ENCODE peak calls at places on chromosomes 13 and 19, in four cellular contexts. A, H, P and X are unnamed samples. For H3K4me1, the result is how much of the 10 kb centered on the place peaks cover.

GRCh38 chr13:43110658-43111057 is 87.3 kb downstream of the DNAJC15 start:
- DNase-seq in A (no peak), P (no peak), H (no peak), X (no peak)

GRCh38 chr13:112996671-112997091 is 27.7 kb downstream of the MCF2L start:
- DNase-seq in A (no peak), H (no peak), P (no peak), X (no peak)

GRCh38 chr19:49400034-49400433 is 12.0 kb downstream of the KASH5 start:
- DNase-seq in H (no peak), P (no peak), A (no peak), X (no peak)

GRCh38 chr19:12784394-12784870 is 6.9 kb upstream of the JUNB start:
- DNase-seq in H (no peak), P (no peak), A (no peak), X (peak)

GRCh38 chr13:45441633-45442032 is 23.1 kb upstream of the COG3 start:
- DNase-seq in A (no peak), P (no peak), H (no peak), X (no peak)

GRCh38 chr13:45545686-45546409 is 69.7 kb downstream of the ERICH6B start:
- DNase-seq in P (no peak), H (no peak), A (no peak), X (no peak)

GRCh38 chr13:112711528-112712265 is 21.9 kb downstream of the ATP11A start:
- DNase-seq in P (no peak), H (peak), A (peak), X (no peak)

GRCh38 chr13:44398606-44399005 is 25.0 kb downstream of the SERP2 start:
- DNase-seq in H (no peak), A (no peak), P (no peak), X (no peak)

GRCh38 chr13:101390461-101390860 is 25.8 kb downstream of the NALCN start:
- DNase-seq in P (no peak), A (no peak), H (no peak), X (no peak)

GRCh38 chr13:84641491-84641890 is 759.2 kb upstream of the SLITRK1 start:
- DNase-seq in A (no peak), P (no peak), H (no peak), X (no peak)

GRCh38 chr13:82565191-82565590 is 1317.1 kb downstream of the SLITRK1 start:
- DNase-seq in P (no peak), H (no peak), A (no peak), X (no peak)

GRCh38 chr13:41644742-41645141 is 187.4 kb downstream of the RGCC start:
- DNase-seq in H (no peak), P (no peak), A (no peak), X (no peak)

GRCh38 chr13:40271511-40271910 is 394.9 kb downstream of the FOXO1 start:
- DNase-seq in P (no peak), A (peak), H (no peak), X (no peak)
- H3K4me3 ChIP-seq in P (no peak), A (no peak), H (no peak), X (no peak)

GRCh38 chr13:52414963-52415362 is 9.0 kb upstream of the THSD1 start:
- DNase-seq in A (no peak), H (no peak), P (no peak), X (no peak)
- H3K4me1 ChIP-seq in A (under half), H (under half), P (under half), X (under half)

GRCh38 chr13:32115069-32115468 is 83.5 kb downstream of the FRY start:
- DNase-seq in P (no peak), A (no peak), H (no peak), X (no peak)

GRCh38 chr13:32121316-32121715 is 89.7 kb downstream of the FRY start:
- DNase-seq in A (no peak), H (no peak), P (no peak), X (no peak)

GRCh38 chr13:32117696-32118095 is 86.1 kb downstream of the FRY start:
- DNase-seq in H (peak), P (no peak), A (peak), X (no peak)

GRCh38 chr13:32113564-32113963 is 82.0 kb downstream of the FRY start:
- DNase-seq in P (no peak), A (no peak), H (no peak), X (no peak)

GRCh38 chr13:32116210-32116609 is 84.6 kb downstream of the FRY start:
- DNase-seq in H (no peak), P (no peak), A (no peak), X (no peak)
- H3K27ac ChIP-seq in H (no peak), P (no peak), A (peak), X (no peak)

DNA sequence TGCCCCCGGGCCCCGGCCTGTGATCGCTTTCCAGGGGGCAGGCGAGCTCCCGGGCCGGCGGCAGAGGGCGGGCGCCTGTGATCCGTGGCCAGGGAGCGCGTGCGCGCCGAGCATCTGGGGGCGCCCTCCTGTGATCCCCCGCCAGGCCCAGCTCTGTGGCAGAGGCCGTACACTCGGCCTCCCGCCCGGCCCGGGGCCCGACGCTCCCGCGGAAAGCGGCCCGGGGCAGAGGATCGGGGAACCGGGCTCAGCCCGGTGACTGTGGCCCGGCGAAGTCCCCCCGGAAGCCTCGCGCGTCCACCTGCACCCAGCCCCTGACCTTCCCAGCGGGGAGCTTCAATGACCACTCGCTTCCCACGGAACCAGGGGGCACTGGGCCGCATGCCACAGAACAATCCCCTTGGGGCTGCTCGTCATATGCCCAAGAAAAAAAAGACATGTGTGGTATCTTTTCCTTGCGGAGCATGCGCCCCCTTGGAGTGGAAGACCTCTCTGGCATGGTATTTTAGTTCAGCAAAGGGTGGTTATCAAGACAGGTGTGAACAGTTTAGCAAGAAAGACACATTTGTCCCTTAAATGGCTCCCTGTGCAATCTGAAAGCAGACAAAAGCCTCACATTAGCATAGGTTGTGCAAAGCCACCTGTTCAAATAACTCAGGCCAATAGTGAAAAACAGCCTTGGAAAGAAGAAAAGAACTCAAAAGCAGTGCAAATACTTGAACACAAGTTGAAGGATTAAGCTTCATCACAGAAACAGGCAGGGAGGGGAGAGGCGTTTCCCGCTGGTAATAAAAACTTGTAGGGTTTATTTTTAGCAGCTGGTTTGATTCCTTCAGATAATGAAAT is 290.8 kb upstream of the SOX21 start:
- DNase-seq in H (no peak), A (no peak), P (no peak), X (no peak)
- H3K4me3 ChIP-seq in H (peak), A (peak), P (no peak), X (no peak)

GRCh38 chr19:23263396-23263795 is 13.2 kb upstream of the ZNF724 start:
- DNase-seq in P (no peak), A (no peak), H (no peak), X (no peak)
- H3K4me1 ChIP-seq in P (under half), A (under half), H (under half), X (under half)

GRCh38 chr19:2328401-2329161 is at the start of the genes LSM7 and SPPL2B:
- DNase-seq in P (peak), H (peak), A (peak), X (peak)

GRCh38 chr19:2329528-2329927 is 1.0 kb downstream of the SPPL2B start:
- DNase-seq in A (no peak), P (no peak), H (no peak), X (no peak)

GRCh38 chr19:2330255-2330631 is 1.8 kb downstream of the SPPL2B start:
- DNase-seq in H (no peak), P (no peak), A (no peak), X (no peak)

GRCh38 chr19:2327773-2328400 is 499 bp downstream of the LSM7 start:
- DNase-seq in P (peak), A (no peak), H (no peak), X (peak)

DNA sequence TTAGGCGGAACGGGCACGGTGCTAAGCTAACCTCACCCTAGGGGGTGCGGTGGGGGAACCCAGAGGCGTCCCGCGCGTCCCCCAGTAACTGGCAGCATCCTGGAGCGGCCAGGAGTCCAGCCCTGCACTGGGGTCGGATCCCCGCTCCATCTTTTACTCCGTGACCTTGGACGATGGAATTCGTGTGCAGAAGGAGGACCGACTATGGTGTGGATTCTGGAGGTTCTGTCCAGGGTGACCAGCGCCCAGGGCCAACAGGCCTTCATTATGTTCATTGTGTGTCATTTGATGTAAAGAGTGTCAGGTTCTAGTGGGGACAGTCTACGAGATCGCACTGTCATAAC is 650 bp downstream of the SPPL2B start:
- DNase-seq in P (no peak), A (no peak), H (no peak), X (no peak)
- H3K27ac ChIP-seq in P (peak), A (peak), H (peak), X (peak)

GRCh38 chr19:44703336-44704078 is 4.6 kb downstream of the CEACAM16 start:
- DNase-seq in A (no peak), P (no peak), H (no peak), X (no peak)
- H3K4me3 ChIP-seq in A (no peak), P (no peak), H (no peak), X (no peak)

DNA sequence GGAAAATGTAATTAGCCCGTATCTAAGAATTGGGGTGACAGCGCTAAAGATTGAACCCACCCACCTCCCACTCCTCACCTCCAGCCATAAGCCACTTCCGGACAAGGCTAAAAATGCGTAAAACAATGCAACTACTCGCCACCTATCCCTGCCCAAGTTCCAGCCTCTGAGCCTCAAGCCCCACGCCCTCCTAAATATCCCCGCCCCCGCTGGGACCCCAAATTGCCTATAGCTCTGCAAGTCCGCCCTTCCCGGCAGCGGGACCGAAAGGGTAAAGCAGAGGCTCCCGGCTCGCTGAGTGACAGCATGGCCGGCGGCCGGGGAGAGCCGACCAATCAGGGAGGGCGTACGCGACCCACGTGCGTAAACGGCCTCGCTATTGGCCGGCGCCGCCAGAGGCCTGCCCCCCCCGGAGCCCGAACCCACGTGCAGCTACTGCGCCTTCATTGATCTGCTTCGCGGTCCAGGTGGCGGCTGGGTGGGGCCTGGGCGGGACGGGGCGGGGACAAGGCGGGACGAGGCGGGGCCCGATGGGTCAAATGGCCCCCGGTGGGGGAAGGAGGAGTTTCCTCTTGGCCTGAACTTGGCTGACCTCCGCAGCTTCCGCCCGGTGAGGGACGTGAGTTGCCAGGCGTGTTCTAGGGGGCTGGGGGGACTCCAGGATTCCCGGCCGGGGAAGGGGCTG is at the start of gene TLE6:
- DNase-seq in P (peak), A (peak), H (peak), X (peak)
- H3K4me1 ChIP-seq in P (under half), A (half or more), H (half or more), X (under half)

GRCh38 chr13:24012648-24013047 is 115.3 kb upstream of the C1QTNF9B start:
- DNase-seq in H (no peak), A (no peak), P (no peak), X (no peak)

GRCh38 chr13:24013189-24013588 is 115.9 kb upstream of the C1QTNF9B start:
- DNase-seq in H (no peak), A (no peak), P (no peak), X (no peak)

GRCh38 chr13:24011266-24011665 is 114.0 kb upstream of the C1QTNF9B start:
- DNase-seq in A (no peak), P (no peak), H (no peak), X (no peak)

GRCh38 chr13:24016046-24016445 is 118.7 kb upstream of the C1QTNF9B start:
- DNase-seq in A (no peak), P (no peak), H (no peak), X (no peak)
- H3K27ac ChIP-seq in A (no peak), P (no peak), H (no peak), X (no peak)

DNA sequence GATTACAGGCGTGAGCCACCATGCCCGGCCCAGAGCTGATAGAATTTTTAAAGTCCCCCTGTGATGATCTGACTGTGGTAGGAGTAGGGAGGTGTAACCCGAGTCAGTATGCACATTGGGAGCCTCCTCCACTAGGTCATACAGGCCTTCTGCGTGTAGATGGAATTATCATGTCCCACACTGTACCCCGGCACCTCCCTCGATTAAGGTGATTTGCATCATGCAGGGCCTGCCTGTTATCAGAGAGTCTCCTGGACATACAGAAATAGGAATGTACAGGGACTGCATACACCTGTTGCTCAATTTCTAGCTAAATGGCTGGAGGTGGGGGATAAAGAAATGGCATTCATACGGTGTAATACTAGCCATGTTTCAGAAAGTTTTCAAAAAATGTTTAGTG is 922 bp upstream of the ERVK3-1 start:
- DNase-seq in H (no peak), A (no peak), P (no peak), X (no peak)
- H3K4me3 ChIP-seq in H (peak), A (peak), P (peak), X (no peak)